ENCODE peak calls at places on chromosomes 11 and 22, in eight cellular contexts. P is endodermal cell, G is thoracic aorta, R is upper lobe of right lung, Z is psoas muscle, U is cardiac fibroblast, W is colonic mucosa, B is left lung. N is an unnamed sample.

GRCh38 chr11:70841264-70841663 is 411.1 kb downstream of the SHANK2 start:
- DNase-seq in P (no peak), G (no peak), R (no peak), Z (no peak), U (no peak), W (no peak), B (no peak), N (no peak)

GRCh38 chr11:40129276-40129675 is 1330.2 kb downstream of the LRRC4C start:
- DNase-seq in P (no peak), G (no peak), R (no peak), Z (no peak), U (no peak), W (no peak), B (no peak), N (no peak)

GRCh38 chr11:6611092-6612007 is 666 bp downstream of the TAF10 start:
- DNase-seq in P (peak; percentile 45), G (no peak), R (no peak), Z (peak; percentile 57), U (peak; percentile 33), W (peak; percentile 47), B (peak; percentile 79), N (no peak)

GRCh38 chr11:126963603-126964353 is 36.8 kb downstream of the KIRREL3 start:
- DNase-seq in P (no peak), G (no peak), R (no peak), Z (no peak), U (no peak), W (peak; percentile 47), B (no peak), N (no peak)

GRCh38 chr22:47247609-47248240 is 485.3 kb downstream of the TBC1D22A start:
- DNase-seq in P (no peak), G (no peak), R (no peak), Z (no peak), U (no peak), W (no peak), B (no peak), N (no peak)

GRCh38 chr22:37703906-37704305 is 7.1 kb downstream of the TRIOBP start:
- DNase-seq in P (no peak), G (no peak), R (no peak), Z (no peak), U (no peak), W (no peak), B (no peak), N (no peak)

GRCh38 chr11:66652651-66653050 is 14.1 kb downstream of the RBM4 start:
- DNase-seq in P (no peak), G (no peak), R (no peak), Z (no peak), U (no peak), W (no peak), B (no peak), N (no peak)

GRCh38 chr11:34068098-34068497 is 16.6 kb downstream of the CAPRIN1 start:
- DNase-seq in P (no peak), G (no peak), R (no peak), Z (no peak), U (peak; percentile 76), W (no peak), B (no peak), N (no peak)

GRCh38 chr11:127461575-127462344 is 461.2 kb upstream of the KIRREL3 start:
- DNase-seq in P (no peak), G (no peak), R (no peak), Z (no peak), U (no peak), W (no peak), B (no peak), N (no peak)

GRCh38 chr11:110176366-110177056 is 83.3 kb downstream of the ZC3H12C start:
- DNase-seq in P (no peak), G (no peak), R (no peak), Z (no peak), U (peak; percentile 74), W (no peak), B (no peak), N (peak; percentile 48)

GRCh38 chr11:103433380-103433779 is 324.2 kb downstream of the DYNC2H1 start:
- DNase-seq in P (no peak), G (no peak), R (no peak), Z (no peak), U (peak; percentile 43), W (no peak), B (no peak), N (peak; percentile 7)

GRCh38 chr11:17498058-17498457 is 21.4 kb upstream of the ABCC8 start:
- DNase-seq in P (peak; percentile 73), G (no peak), R (no peak), Z (no peak), U (no peak), W (peak; percentile 42), B (no peak), N (no peak)

GRCh38 chr11:8099291-8099899 is 18.4 kb downstream of the TUB start:
- DNase-seq in P (peak; percentile 94), G (peak; percentile 29), R (no peak), Z (peak; percentile 77), U (peak; percentile 89), W (peak; percentile 84), B (no peak), N (no peak)

GRCh38 chr22:20610757-20611156 is 103.3 kb downstream of the MED15 start:
- DNase-seq in P (no peak), G (no peak), R (no peak), Z (no peak), U (no peak), W (no peak), B (no peak), N (no peak)

GRCh38 chr11:86245369-86246292 is 1.1 kb downstream of the EED start:
- DNase-seq in P (peak; percentile 72), G (no peak), R (no peak), Z (no peak), U (peak; percentile 9), W (peak; percentile 44), B (no peak), N (no peak)

GRCh38 chr11:37474889-37475288 is 876.9 kb upstream of the RAG2 start:
- DNase-seq in P (no peak), G (no peak), R (no peak), Z (no peak), U (peak; percentile 5), W (no peak), B (no peak), N (no peak)

GRCh38 chr22:44667829-44668189 is 34.2 kb upstream of the PRR5 start:
- DNase-seq in P (peak; percentile 64), G (no peak), R (no peak), Z (no peak), U (no peak), W (no peak), B (no peak), N (no peak)
- H3K4me3 ChIP-seq in P (peak overlapping the region; percentile 77), G (peak overlapping the region; percentile 68), R (peak overlapping the region; percentile 51), Z (peak overlapping the region; percentile 58), U (peak overlapping the region; percentile 36), W (peak overlapping the region; percentile 22), B (peak overlapping the region; percentile 38), N (peak overlapping the region; percentile 40)

GRCh38 chr22:50612715-50613221 is 12.2 kb downstream of the MAPK8IP2 start:
- DNase-seq in P (peak; percentile 91), G (no peak), R (no peak), Z (no peak), U (no peak), W (peak; percentile 71), B (peak; percentile 81), N (no peak)

GRCh38 chr22:50612168-50612714 is 11.6 kb downstream of the MAPK8IP2 start:
- DNase-seq in P (peak; percentile 40), G (no peak), R (no peak), Z (no peak), U (no peak), W (no peak), B (peak; percentile 15), N (no peak)

GRCh38 chr22:50611341-50612060 is 10.9 kb downstream of the MAPK8IP2 start:
- DNase-seq in P (no peak), G (no peak), R (no peak), Z (no peak), U (no peak), W (no peak), B (peak; percentile 54), N (no peak)

GRCh38 chr22:50610581-50610980 is 10.0 kb downstream of the MAPK8IP2 start:
- DNase-seq in P (no peak), G (no peak), R (no peak), Z (no peak), U (no peak), W (no peak), B (peak; percentile 56), N (no peak)

DNA sequence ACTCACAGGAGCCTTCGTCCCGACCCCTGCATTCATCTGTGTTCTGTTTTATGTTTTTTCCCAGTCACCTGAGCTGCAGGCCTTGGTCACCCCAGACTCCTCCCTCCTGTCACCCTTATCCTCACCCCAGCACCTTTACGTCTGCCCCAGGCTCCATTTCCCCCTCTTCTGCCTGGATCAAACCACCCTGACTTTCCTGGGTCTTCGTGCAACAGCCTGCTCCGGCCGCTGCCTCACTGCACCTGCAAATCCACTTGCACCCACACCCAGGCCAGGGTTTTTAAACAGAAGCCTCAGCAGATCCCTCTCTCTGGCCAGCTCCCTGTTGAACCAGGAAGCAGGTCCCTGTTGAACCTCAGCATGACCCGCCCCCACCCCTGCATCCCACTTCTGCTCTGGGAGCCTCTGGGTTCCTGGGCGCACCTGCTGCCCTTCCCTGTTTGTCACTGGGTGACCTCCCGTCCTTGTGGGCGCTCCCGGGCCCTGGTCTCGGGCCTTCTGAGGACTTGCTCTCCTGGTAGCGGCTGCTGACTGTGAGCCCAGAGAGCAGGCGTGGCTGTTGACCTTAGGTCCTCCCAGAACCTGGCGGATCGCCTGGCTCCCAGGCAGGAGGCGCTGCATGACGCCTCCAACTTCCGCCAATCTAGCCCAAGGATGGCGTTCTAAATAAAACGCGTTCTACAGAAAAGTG is 12.8 kb downstream of the MAPK8IP2 start:
- DNase-seq in P (peak; percentile 76), G (no peak), R (peak; percentile 92), Z (no peak), U (peak; percentile 33), W (peak; percentile 90), B (peak; percentile 90), N (no peak)
- TF ChIP-seq CTCF in P (no peak), G (no peak), R (peak; percentile 13), Z (no peak), U (no peak), W (no peak), B (no peak), N (no peak)

GRCh38 chr11:117076941-117077659 is 21.1 kb downstream of the SIK3 start:
- DNase-seq in P (no peak), G (no peak), R (no peak), Z (no peak), U (no peak), W (no peak), B (no peak), N (no peak)
- H3K4me3 ChIP-seq in P (no peak overlapping the region), G (no peak overlapping the region), R (no peak overlapping the region), Z (peak overlapping the region; percentile 42), U (no peak overlapping the region), W (no peak overlapping the region), B (no peak overlapping the region), N (no peak overlapping the region)

GRCh38 chr11:65644837-65645236 is 6.9 kb downstream of the SIPA1 start:
- DNase-seq in P (no peak), G (no peak), R (no peak), Z (no peak), U (no peak), W (no peak), B (no peak), N (no peak)

GRCh38 chr11:65645710-65646109 is 7.8 kb downstream of the SIPA1 start:
- DNase-seq in P (no peak), G (no peak), R (peak; percentile 57), Z (no peak), U (peak; percentile 14), W (no peak), B (peak; percentile 36), N (no peak)

GRCh38 chr11:65648997-65649491 is 11.1 kb downstream of the SIPA1 start:
- DNase-seq in P (peak; percentile 44), G (no peak), R (peak; percentile 65), Z (no peak), U (no peak), W (no peak), B (no peak), N (no peak)

GRCh38 chr11:65646288-65646734 is 8.4 kb downstream of the SIPA1 start:
- DNase-seq in P (no peak), G (no peak), R (peak; percentile 60), Z (no peak), U (no peak), W (no peak), B (peak; percentile 67), N (no peak)

GRCh38 chr11:65646921-65647701 is 9.2 kb downstream of the SIPA1 start:
- DNase-seq in P (peak; percentile 90), G (no peak), R (peak; percentile 83), Z (peak; percentile 51), U (peak; percentile 15), W (peak; percentile 78), B (peak; percentile 82), N (no peak)
- TF ChIP-seq CTCF in P (peak; percentile 47), G (no peak), R (no peak), Z (no peak), U (no peak), W (no peak), B (no peak), N (peak; percentile 11)